ENCODE peak calls at places on chromosomes 3 and 15, in seven cellular contexts. X, O, B, A, K, I and E are unnamed samples.

GRCh38 chr3:10703875-10704274 is 112.2 kb upstream of the SLC6A11 start:
- DNase-seq in O (no peak), K (peak), A (no peak), B (no peak), X (no peak), I (no peak), E (peak)

GRCh38 chr3:127800508-127800907 is 21.8 kb downstream of the MGLL start:
- DNase-seq in K (no peak), I (no peak), X (no peak), B (no peak), O (no peak), A (no peak), E (no peak)

GRCh38 chr3:4808637-4809036 is 170.6 kb upstream of the BHLHE40 start:
- DNase-seq in O (no peak), B (no peak), K (no peak), A (no peak), X (no peak), I (no peak), E (no peak)

GRCh38 chr15:75723847-75724660 is 11.4 kb upstream of the CSPG4 start:
- DNase-seq in O (peak), K (peak), I (no peak), X (no peak), A (no peak), B (peak), E (peak)

GRCh38 chr15:87959080-87959479 is 297.5 kb downstream of the NTRK3 start:
- DNase-seq in A (no peak), I (no peak), B (no peak), X (no peak), K (no peak), O (no peak), E (peak)

GRCh38 chr3:14329116-14329830 is 73.1 kb upstream of the SLC6A6 start:
- DNase-seq in I (no peak), A (no peak), X (no peak), O (no peak), B (peak), K (peak), E (no peak)

GRCh38 chr3:194212021-194212868 is 76.3 kb downstream of the HES1 start:
- DNase-seq in B (no peak), I (no peak), A (no peak), K (no peak), X (no peak), O (no peak), E (no peak)

GRCh38 chr15:52730594-52730993 is 51.4 kb upstream of the ATOSA start:
- DNase-seq in I (no peak), A (no peak), X (no peak), K (no peak), O (no peak), B (no peak), E (no peak)

GRCh38 chr3:23874359-23875120 is 42.2 kb downstream of the NKIRAS1 start:
- DNase-seq in I (no peak), X (no peak), A (no peak), K (no peak), B (no peak), O (no peak), E (no peak)

GRCh38 chr15:89888214-89888804 is 5.5 kb downstream of the AP3S2 start:
- DNase-seq in B (peak), K (peak), I (no peak), X (no peak), A (no peak), O (no peak), E (peak)

GRCh38 chr3:73024836-73025235 is 28.2 kb downstream of the PPP4R2 start:
- DNase-seq in A (no peak), B (no peak), K (peak), I (no peak), O (no peak), X (no peak), E (no peak)

GRCh38 chr15:77027697-77028450 is 32.9 kb downstream of the PSTPIP1 start:
- DNase-seq in I (no peak), K (no peak), X (no peak), O (no peak), A (no peak), B (no peak), E (peak)

GRCh38 chr15:78605201-78605600 is 15.6 kb downstream of the CHRNA3 start:
- DNase-seq in I (no peak), X (no peak), O (no peak), B (no peak), A (no peak), K (no peak), E (no peak)

GRCh38 chr3:32593903-32594525 is 23.4 kb upstream of the DYNC1LI1 start:
- DNase-seq in O (no peak), X (no peak), B (peak), K (no peak), A (no peak), I (no peak), E (no peak)

GRCh38 chr3:99710094-99710493 is 71.7 kb downstream of the COL8A1 start:
- DNase-seq in K (no peak), O (no peak), A (no peak), B (no peak), X (no peak), I (no peak), E (no peak)

GRCh38 chr3:98612587-98612986 is 19.2 kb upstream of the CPOX start:
- DNase-seq in X (no peak), B (no peak), K (peak), A (no peak), I (no peak), O (no peak), E (no peak)